ENCODE peak calls at places on chromosomes 6 and 20, in five cellular contexts. M is H1, V is SK-N-SH, X is GM12878, D is HepG2. B is an unnamed sample. For H3K27me3, the result is how much of the 10 kb centered on the place peaks cover.

GRCh38 chr6:150325093-150325772 is 43.6 kb upstream of the IYD start:
- DNase-seq in M (no peak), V (no peak), X (no peak), D (no peak), B (no peak)

GRCh38 chr6:17389274-17389847 is 4.0 kb upstream of the CAP2 start:
- DNase-seq in M (no peak), V (no peak), X (no peak), D (no peak), B (no peak)

GRCh38 chr6:146184701-146185100 is 155.8 kb downstream of the GRM1 start:
- DNase-seq in M (no peak), V (no peak), X (no peak), D (no peak), B (no peak)

GRCh38 chr6:43246301-43247114 is 3.2 kb downstream of the TTBK1 start:
- DNase-seq in M (peak), V (peak), X (no peak), D (peak), B (peak)

GRCh38 chr20:38175221-38176030 is 10.4 kb upstream of the TGM2 start:
- DNase-seq in M (no peak), V (no peak), X (no peak), D (no peak), B (no peak)

GRCh38 chr6:16749516-16750485 is 11.5 kb downstream of the ATXN1 start:
- DNase-seq in M (no peak), V (no peak), X (no peak), D (no peak), B (no peak)

GRCh38 chr6:26286168-26286854 is 78.7 kb upstream of the BTN3A2 start:
- DNase-seq in M (peak), V (peak), X (no peak), D (peak), B (peak)

GRCh38 chr6:31582230-31582601 is at the start of gene LTB:
- DNase-seq in M (no peak), V (no peak), X (no peak), D (no peak), B (peak)

GRCh38 chr6:150228067-150228733 is 85.4 kb downstream of the PPP1R14C start:
- DNase-seq in M (no peak), V (no peak), X (no peak), D (no peak), B (no peak)

GRCh38 chr20:15265910-15266309 is 928.5 kb upstream of the FLRT3 start:
- DNase-seq in M (no peak), V (no peak), X (no peak), D (no peak), B (no peak)
- TF ChIP-seq CTCF in M (no peak), V (no peak), X (no peak), D (no peak), B (no peak)

GRCh38 chr20:10558635-10559187 is 115.1 kb downstream of the JAG1 start:
- DNase-seq in M (no peak), V (no peak), X (peak), D (no peak), B (no peak)
- H3K27me3 ChIP-seq in M (under half), V (under half), X (under half), D (under half), B (under half)

GRCh38 chr20:58135441-58136170 is 92.8 kb downstream of the ANKRD60 start:
- DNase-seq in M (no peak), V (no peak), X (no peak), D (no peak), B (no peak)
- TF ChIP-seq GABPA in M (no peak), V (no peak), X (no peak), D (no peak), B (no peak)

GRCh38 chr20:953742-954141 is 37.6 kb upstream of the ANGPT4 start:
- DNase-seq in M (no peak), V (peak), X (no peak), D (no peak), B (no peak)
- TF ChIP-seq CTCF in M (peak), V (peak), X (no peak), D (peak), B (no peak)

DNA sequence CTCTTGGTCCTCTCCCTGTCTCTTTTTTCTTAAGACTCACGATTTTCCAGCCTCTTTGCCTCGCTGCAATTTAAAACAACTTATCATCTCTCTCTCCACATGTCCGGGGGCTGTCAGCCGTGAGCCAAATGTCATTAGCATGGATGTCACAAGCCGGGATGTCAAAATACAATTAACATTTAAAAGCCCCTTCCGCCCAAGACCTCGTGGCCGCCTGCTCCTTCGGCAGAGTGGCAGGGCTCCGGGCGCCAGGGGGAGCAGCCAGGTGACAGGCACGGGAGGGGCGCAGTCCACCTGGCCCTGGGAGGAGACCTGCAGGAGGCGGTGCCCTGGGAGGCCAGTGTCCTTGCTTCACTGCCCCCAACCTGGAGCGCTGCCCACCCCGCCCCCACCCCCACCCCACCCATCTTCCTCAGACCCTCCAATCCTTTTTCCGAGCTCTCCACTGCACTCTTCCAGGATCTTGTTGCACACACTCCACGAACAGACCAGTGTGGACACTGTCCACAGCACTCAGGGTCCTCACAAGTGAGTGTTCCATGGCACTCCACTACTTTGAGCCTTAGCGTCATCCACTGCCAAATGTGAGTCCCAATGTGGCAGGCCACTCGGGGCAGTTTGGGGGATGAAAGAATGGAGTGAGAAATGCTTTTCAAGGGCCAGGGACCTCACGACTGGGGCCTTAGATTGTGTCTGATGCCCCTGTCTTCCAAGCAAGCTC is 5.6 kb upstream of the GRM4 start:
- DNase-seq in M (peak), V (peak), X (no peak), D (no peak), B (no peak)
- H3K27me3 ChIP-seq in M (under half), V (under half), X (under half), D (half or more), B (under half)

DNA sequence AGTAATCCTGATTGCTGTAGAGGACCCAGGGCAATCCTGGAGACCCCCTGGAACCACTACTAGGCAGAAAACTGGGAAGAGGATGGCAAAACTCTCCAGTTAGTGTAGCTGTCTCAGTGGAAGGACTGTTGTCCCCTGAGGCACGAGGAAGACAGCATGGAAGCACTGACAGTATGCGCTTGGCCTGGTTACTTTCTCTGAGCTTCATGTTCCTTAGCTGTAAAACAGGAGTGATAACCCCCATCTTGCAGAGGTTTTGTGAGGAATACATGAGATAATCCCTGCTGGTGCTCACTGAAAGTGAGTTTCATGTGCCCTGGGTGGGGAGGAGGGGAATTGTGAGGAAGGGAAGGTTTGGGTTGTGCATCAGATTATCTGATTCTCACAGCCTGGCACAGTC is 3.2 kb downstream of the NT5E start:
- DNase-seq in M (no peak), V (no peak), X (no peak), D (no peak), B (no peak)
- TF ChIP-seq GABPA in M (no peak), V (no peak), X (no peak), D (no peak), B (no peak)

GRCh38 chr20:297098-297924 is at the start of gene ZCCHC3:
- DNase-seq in M (peak), V (peak), X (peak), D (peak), B (peak)

GRCh38 chr20:295804-296203 is 1.6 kb upstream of the ZCCHC3 start:
- DNase-seq in M (no peak), V (no peak), X (no peak), D (no peak), B (no peak)

GRCh38 chr20:298755-299391 is 1.5 kb downstream of the ZCCHC3 start:
- DNase-seq in M (no peak), V (no peak), X (no peak), D (no peak), B (no peak)

GRCh38 chr20:300345-300744 is 3.0 kb downstream of the ZCCHC3 start:
- DNase-seq in M (no peak), V (no peak), X (no peak), D (no peak), B (no peak)

DNA sequence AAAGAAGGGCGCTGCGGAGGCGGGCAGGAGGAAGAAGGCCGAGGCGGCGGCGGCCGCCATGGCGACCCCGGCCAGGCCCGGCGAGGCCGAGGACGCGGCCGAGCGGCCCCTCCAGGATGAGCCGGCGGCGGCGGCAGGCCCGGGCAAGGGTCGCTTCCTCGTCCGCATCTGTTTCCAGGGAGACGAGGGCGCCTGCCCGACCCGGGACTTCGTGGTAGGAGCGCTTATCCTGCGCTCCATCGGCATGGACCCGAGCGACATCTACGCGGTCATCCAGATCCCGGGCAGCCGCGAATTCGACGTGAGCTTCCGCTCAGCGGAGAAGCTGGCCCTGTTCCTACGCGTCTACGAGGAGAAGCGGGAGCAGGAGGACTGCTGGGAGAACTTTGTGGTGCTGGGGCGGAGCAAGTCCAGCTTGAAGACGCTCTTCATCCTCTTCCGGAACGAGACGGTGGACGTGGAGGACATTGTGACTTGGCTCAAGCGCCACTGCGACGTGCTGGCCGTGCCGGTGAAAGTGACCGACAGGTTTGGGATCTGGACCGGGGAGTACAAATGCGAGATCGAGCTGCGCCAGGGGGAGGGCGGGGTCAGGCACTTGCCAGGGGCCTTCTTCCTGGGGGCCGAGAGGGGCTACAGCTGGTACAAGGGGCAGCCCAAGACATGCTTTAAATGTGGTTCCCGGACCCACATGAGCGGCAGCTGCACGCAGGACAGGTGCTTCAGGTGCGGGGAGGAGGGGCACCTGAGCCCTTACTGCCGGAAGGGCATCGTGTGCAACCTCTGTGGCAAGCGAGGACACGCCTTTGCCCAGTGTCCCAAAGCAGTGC is 770 bp downstream of the ZCCHC3 start:
- DNase-seq in M (peak), V (peak), X (no peak), D (peak), B (peak)
- TF ChIP-seq CTCF in M (no peak), V (no peak), X (no peak), D (peak), B (no peak)

GRCh38 chr6:11128608-11129007 is 17.1 kb upstream of the ERVFRD-1 start:
- DNase-seq in M (peak), V (no peak), X (no peak), D (no peak), B (no peak)

GRCh38 chr6:11130605-11131004 is 19.1 kb upstream of the ERVFRD-1 start:
- DNase-seq in M (no peak), V (no peak), X (no peak), D (no peak), B (no peak)

GRCh38 chr6:11129908-11130565 is 18.5 kb upstream of the ERVFRD-1 start:
- DNase-seq in M (no peak), V (no peak), X (no peak), D (no peak), B (no peak)

GRCh38 chr6:11132191-11132590 is 20.7 kb upstream of the ERVFRD-1 start:
- DNase-seq in M (no peak), V (no peak), X (no peak), D (no peak), B (no peak)

DNA sequence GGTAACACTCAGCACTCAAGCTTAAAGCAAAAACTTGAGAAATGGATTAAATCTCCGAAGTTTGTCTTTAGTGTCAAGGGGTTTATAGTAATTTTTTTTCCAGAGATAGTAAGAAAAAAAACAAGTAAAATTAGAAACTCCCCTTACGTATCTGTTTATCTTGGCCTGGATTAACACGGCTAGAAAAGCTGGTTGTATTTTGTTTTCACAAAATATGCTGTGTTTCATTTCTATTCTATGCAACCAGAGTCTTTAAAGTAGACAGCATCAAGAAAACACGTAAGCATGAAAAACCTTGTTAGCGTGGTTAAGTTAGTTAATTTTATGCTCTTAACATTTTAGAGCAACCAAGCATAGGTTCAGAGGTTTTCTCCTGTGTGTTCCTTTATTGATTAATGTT is 21.8 kb upstream of the ERVFRD-1 start:
- DNase-seq in M (no peak), V (no peak), X (no peak), D (no peak), B (no peak)
- H3K27me3 ChIP-seq in M (under half), V (under half), X (under half), D (under half), B (under half)

DNA sequence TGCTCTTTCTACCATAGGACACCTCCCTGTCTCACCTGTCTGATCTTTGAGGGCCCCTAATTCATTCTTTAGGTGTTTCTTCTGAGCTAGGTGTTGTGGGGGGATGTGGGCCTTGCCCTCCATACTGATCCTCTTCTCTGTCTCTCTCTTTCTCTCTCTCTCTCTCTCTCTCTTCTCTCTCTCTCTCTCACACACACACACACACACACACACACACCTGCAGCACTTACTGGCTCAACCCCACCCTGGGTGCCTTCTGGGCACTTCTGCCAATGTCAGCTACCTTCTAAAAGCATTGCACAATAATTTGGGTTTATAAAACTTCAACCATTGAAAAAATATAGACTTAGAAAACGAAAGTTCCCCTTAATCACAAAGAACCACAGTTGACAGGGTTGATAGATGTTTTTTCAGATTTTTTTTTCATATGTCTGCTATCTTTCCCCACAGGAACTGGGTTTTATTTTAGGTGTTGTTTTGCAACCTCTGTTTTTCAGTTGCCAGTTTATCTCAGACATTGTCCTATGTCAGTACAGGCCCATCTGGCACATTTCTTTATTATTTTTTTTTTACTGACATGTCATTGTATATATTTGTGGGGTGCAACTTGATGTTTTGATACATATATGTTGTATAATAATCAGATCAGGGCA is 28.1 kb downstream of the PKIG start:
- DNase-seq in M (no peak), V (no peak), X (no peak), D (no peak), B (peak)
- TF ChIP-seq GABPA in M (no peak), V (no peak), X (no peak), D (no peak), B (no peak)